ENCODE peak calls at places on chromosomes 2 and 18, in seven cellular contexts. One of them, this sample, is unnamed.

GRCh38 chr2:54881759-54882158 is 158.3 kb downstream of the EML6 start:
- DNase-seq in thyroid gland: no peak
- DNase-seq in upper lobe of left lung: no peak
- DNase-seq in IMR-90: no peak
- DNase-seq in adrenal gland: no peak
- DNase-seq in heart left ventricle: no peak
- DNase-seq in sigmoid colon: no peak
- DNase-seq in this sample: no peak

GRCh38 chr2:73925853-73926492 is 707 bp upstream of the DGUOK start:
- DNase-seq in IMR-90: no peak
- DNase-seq in thyroid gland: no peak
- DNase-seq in heart left ventricle: no peak
- DNase-seq in adrenal gland: no peak
- DNase-seq in upper lobe of left lung: no peak
- DNase-seq in sigmoid colon: peak
- DNase-seq in this sample: peak

GRCh38 chr18:8788503-8789429 is 83.4 kb downstream of the MTCL1 start:
- DNase-seq in upper lobe of left lung: no peak
- DNase-seq in IMR-90: peak
- DNase-seq in adrenal gland: no peak
- DNase-seq in thyroid gland: peak
- DNase-seq in heart left ventricle: no peak
- DNase-seq in sigmoid colon: no peak
- DNase-seq in this sample: no peak

GRCh38 chr2:194333091-194333490 is 1323.9 kb upstream of the SLC39A10 start:
- DNase-seq in heart left ventricle: no peak
- DNase-seq in adrenal gland: no peak
- DNase-seq in sigmoid colon: no peak
- DNase-seq in thyroid gland: no peak
- DNase-seq in upper lobe of left lung: no peak
- DNase-seq in IMR-90: no peak
- DNase-seq in this sample: no peak

GRCh38 chr2:241878007-241878970 is 8.8 kb downstream of the RTP5 start:
- DNase-seq in upper lobe of left lung: peak
- DNase-seq in IMR-90: peak
- DNase-seq in thyroid gland: peak
- DNase-seq in sigmoid colon: peak
- DNase-seq in adrenal gland: peak
- DNase-seq in heart left ventricle: peak
- DNase-seq in this sample: peak

GRCh38 chr18:79915161-79916127 is 36.0 kb downstream of the SLC66A2 start:
- DNase-seq in sigmoid colon: no peak
- DNase-seq in IMR-90: no peak
- DNase-seq in upper lobe of left lung: peak
- DNase-seq in heart left ventricle: no peak
- DNase-seq in adrenal gland: no peak
- DNase-seq in thyroid gland: no peak
- DNase-seq in this sample: no peak

GRCh38 chr2:46717733-46718121 is 197.9 kb downstream of the MCFD2 start:
- DNase-seq in adrenal gland: no peak
- DNase-seq in upper lobe of left lung: no peak
- DNase-seq in IMR-90: peak
- DNase-seq in sigmoid colon: no peak
- DNase-seq in thyroid gland: no peak
- DNase-seq in heart left ventricle: no peak
- DNase-seq in this sample: no peak

GRCh38 chr2:30963184-30963583 is 155.9 kb upstream of the CAPN13 start:
- DNase-seq in thyroid gland: no peak
- DNase-seq in adrenal gland: no peak
- DNase-seq in IMR-90: no peak
- DNase-seq in heart left ventricle: no peak
- DNase-seq in upper lobe of left lung: peak
- DNase-seq in sigmoid colon: no peak
- DNase-seq in this sample: no peak

GRCh38 chr2:128315829-128316776 is 2.6 kb downstream of the HS6ST1 start:
- DNase-seq in thyroid gland: no peak
- DNase-seq in sigmoid colon: peak
- DNase-seq in heart left ventricle: peak
- DNase-seq in upper lobe of left lung: peak
- DNase-seq in IMR-90: peak
- DNase-seq in adrenal gland: peak
- DNase-seq in this sample: peak

GRCh38 chr2:170354409-170354808 is 176.5 kb downstream of the MYO3B start:
- DNase-seq in heart left ventricle: no peak
- DNase-seq in IMR-90: no peak
- DNase-seq in upper lobe of left lung: no peak
- DNase-seq in thyroid gland: no peak
- DNase-seq in adrenal gland: no peak
- DNase-seq in sigmoid colon: no peak
- DNase-seq in this sample: no peak

GRCh38 chr18:31101148-31102019 is 837 bp downstream of the DSC2 start:
- DNase-seq in upper lobe of left lung: peak
- DNase-seq in thyroid gland: peak
- DNase-seq in IMR-90: no peak
- DNase-seq in heart left ventricle: peak
- DNase-seq in adrenal gland: peak
- DNase-seq in sigmoid colon: peak
- DNase-seq in this sample: peak

GRCh38 chr2:146987996-146988395 is 856.8 kb upstream of the ACVR2A start:
- DNase-seq in heart left ventricle: no peak
- DNase-seq in upper lobe of left lung: no peak
- DNase-seq in thyroid gland: no peak
- DNase-seq in IMR-90: no peak
- DNase-seq in sigmoid colon: no peak
- DNase-seq in adrenal gland: no peak
- DNase-seq in this sample: no peak

GRCh38 chr2:84971799-84972790 is 1.1 kb downstream of the KCMF1 start:
- DNase-seq in upper lobe of left lung: peak
- DNase-seq in sigmoid colon: peak
- DNase-seq in IMR-90: peak
- DNase-seq in adrenal gland: peak
- DNase-seq in thyroid gland: peak
- DNase-seq in heart left ventricle: peak
- DNase-seq in this sample: peak

GRCh38 chr2:145592362-145592761 is 1072.4 kb upstream of the ZEB2 start:
- DNase-seq in upper lobe of left lung: no peak
- DNase-seq in sigmoid colon: no peak
- DNase-seq in IMR-90: peak
- DNase-seq in thyroid gland: no peak
- DNase-seq in heart left ventricle: no peak
- DNase-seq in adrenal gland: no peak
- DNase-seq in this sample: no peak

GRCh38 chr2:7037340-7038333 is 120.4 kb downstream of the RNF144A start:
- DNase-seq in upper lobe of left lung: no peak
- DNase-seq in thyroid gland: peak
- DNase-seq in sigmoid colon: peak
- DNase-seq in IMR-90: peak
- DNase-seq in adrenal gland: peak
- DNase-seq in heart left ventricle: peak
- DNase-seq in this sample: no peak

GRCh38 chr18:70499218-70499691 is 210.4 kb downstream of the SOCS6 start:
- DNase-seq in upper lobe of left lung: peak
- DNase-seq in adrenal gland: no peak
- DNase-seq in sigmoid colon: no peak
- DNase-seq in heart left ventricle: no peak
- DNase-seq in IMR-90: no peak
- DNase-seq in thyroid gland: no peak
- DNase-seq in this sample: peak

DNA sequence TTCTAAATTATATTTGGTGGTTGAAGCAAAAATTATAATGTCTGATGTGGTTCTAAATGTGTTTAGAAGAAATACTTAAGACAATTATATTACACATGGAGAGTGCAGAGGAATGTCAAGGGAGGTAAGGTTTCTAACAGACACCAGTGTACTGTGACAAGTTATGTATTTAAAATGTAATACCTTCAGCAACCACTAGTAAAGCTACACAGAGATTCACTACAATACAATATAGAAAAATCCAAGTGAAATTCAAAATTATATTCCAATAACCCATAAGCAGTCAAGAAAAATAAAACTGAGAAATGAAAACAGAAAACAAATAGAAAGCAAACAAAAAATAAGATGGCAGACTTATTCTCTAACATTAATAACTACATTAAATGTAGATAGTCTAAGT is 249.5 kb upstream of the KLHL14 start:
- DNase-seq in thyroid gland: no peak
- DNase-seq in IMR-90: no peak
- DNase-seq in upper lobe of left lung: no peak
- DNase-seq in heart left ventricle: no peak
- DNase-seq in adrenal gland: no peak
- DNase-seq in sigmoid colon: no peak
- DNase-seq in this sample: no peak
- TF ChIP-seq CTCF in thyroid gland: no peak
- TF ChIP-seq CTCF in IMR-90: no peak
- TF ChIP-seq CTCF in upper lobe of left lung: no peak
- TF ChIP-seq CTCF in heart left ventricle: no peak
- TF ChIP-seq CTCF in adrenal gland: no peak
- TF ChIP-seq CTCF in sigmoid colon: no peak
- TF ChIP-seq CTCF in this sample: no peak

GRCh38 chr2:112714331-112714730 is 6.5 kb upstream of the NT5DC4 start:
- DNase-seq in heart left ventricle: no peak
- DNase-seq in adrenal gland: no peak
- DNase-seq in sigmoid colon: no peak
- DNase-seq in thyroid gland: no peak
- DNase-seq in IMR-90: no peak
- DNase-seq in upper lobe of left lung: no peak
- DNase-seq in this sample: peak

GRCh38 chr2:112712903-112713584 is 7.8 kb upstream of the NT5DC4 start:
- DNase-seq in IMR-90: peak
- DNase-seq in thyroid gland: no peak
- DNase-seq in heart left ventricle: no peak
- DNase-seq in sigmoid colon: no peak
- DNase-seq in upper lobe of left lung: peak
- DNase-seq in adrenal gland: no peak
- DNase-seq in this sample: no peak

GRCh38 chr2:112713585-112713925 is 7.3 kb upstream of the NT5DC4 start:
- DNase-seq in upper lobe of left lung: no peak
- DNase-seq in sigmoid colon: no peak
- DNase-seq in heart left ventricle: no peak
- DNase-seq in IMR-90: no peak
- DNase-seq in thyroid gland: no peak
- DNase-seq in adrenal gland: no peak
- DNase-seq in this sample: peak

GRCh38 chr2:112714836-112715631 is 5.8 kb upstream of the NT5DC4 start:
- DNase-seq in IMR-90: peak
- DNase-seq in thyroid gland: no peak
- DNase-seq in adrenal gland: no peak
- DNase-seq in sigmoid colon: no peak
- DNase-seq in heart left ventricle: no peak
- DNase-seq in upper lobe of left lung: no peak
- DNase-seq in this sample: no peak

GRCh38 chr2:112713926-112714325 is 6.9 kb upstream of the NT5DC4 start:
- DNase-seq in upper lobe of left lung: peak
- DNase-seq in sigmoid colon: no peak
- DNase-seq in adrenal gland: no peak
- DNase-seq in heart left ventricle: no peak
- DNase-seq in thyroid gland: no peak
- DNase-seq in IMR-90: no peak
- DNase-seq in this sample: no peak
- TF ChIP-seq POLR2A in upper lobe of left lung: no peak
- TF ChIP-seq POLR2A in sigmoid colon: no peak
- TF ChIP-seq POLR2A in adrenal gland: no peak
- TF ChIP-seq POLR2A in heart left ventricle: no peak
- TF ChIP-seq POLR2A in thyroid gland: no peak
- TF ChIP-seq POLR2A in IMR-90: no peak
- TF ChIP-seq POLR2A in this sample: no peak

GRCh38 chr2:237602409-237602808 is 11.9 kb upstream of the RAB17 start:
- DNase-seq in upper lobe of left lung: no peak
- DNase-seq in heart left ventricle: no peak
- DNase-seq in adrenal gland: no peak
- DNase-seq in thyroid gland: no peak
- DNase-seq in IMR-90: no peak
- DNase-seq in sigmoid colon: no peak
- DNase-seq in this sample: no peak

GRCh38 chr2:237603049-237603717 is 12.6 kb upstream of the RAB17 start:
- DNase-seq in sigmoid colon: no peak
- DNase-seq in adrenal gland: no peak
- DNase-seq in IMR-90: no peak
- DNase-seq in thyroid gland: no peak
- DNase-seq in upper lobe of left lung: peak
- DNase-seq in heart left ventricle: no peak
- DNase-seq in this sample: no peak

GRCh38 chr2:237604391-237604790 is 13.9 kb upstream of the RAB17 start:
- DNase-seq in adrenal gland: no peak
- DNase-seq in heart left ventricle: no peak
- DNase-seq in thyroid gland: no peak
- DNase-seq in IMR-90: no peak
- DNase-seq in sigmoid colon: no peak
- DNase-seq in upper lobe of left lung: no peak
- DNase-seq in this sample: no peak

GRCh38 chr2:237603718-237604362 is 13.3 kb upstream of the RAB17 start:
- DNase-seq in sigmoid colon: no peak
- DNase-seq in adrenal gland: peak
- DNase-seq in IMR-90: peak
- DNase-seq in thyroid gland: peak
- DNase-seq in upper lobe of left lung: no peak
- DNase-seq in heart left ventricle: no peak
- DNase-seq in this sample: peak

GRCh38 chr2:237604960-237605359 is 14.4 kb upstream of the RAB17 start:
- DNase-seq in heart left ventricle: no peak
- DNase-seq in adrenal gland: no peak
- DNase-seq in IMR-90: peak
- DNase-seq in thyroid gland: no peak
- DNase-seq in upper lobe of left lung: no peak
- DNase-seq in sigmoid colon: no peak
- DNase-seq in this sample: no peak
- TF ChIP-seq CTCF in heart left ventricle: peak
- TF ChIP-seq CTCF in adrenal gland: no peak
- TF ChIP-seq CTCF in IMR-90: peak
- TF ChIP-seq CTCF in thyroid gland: no peak
- TF ChIP-seq CTCF in upper lobe of left lung: no peak
- TF ChIP-seq CTCF in sigmoid colon: no peak
- TF ChIP-seq CTCF in this sample: no peak

DNA sequence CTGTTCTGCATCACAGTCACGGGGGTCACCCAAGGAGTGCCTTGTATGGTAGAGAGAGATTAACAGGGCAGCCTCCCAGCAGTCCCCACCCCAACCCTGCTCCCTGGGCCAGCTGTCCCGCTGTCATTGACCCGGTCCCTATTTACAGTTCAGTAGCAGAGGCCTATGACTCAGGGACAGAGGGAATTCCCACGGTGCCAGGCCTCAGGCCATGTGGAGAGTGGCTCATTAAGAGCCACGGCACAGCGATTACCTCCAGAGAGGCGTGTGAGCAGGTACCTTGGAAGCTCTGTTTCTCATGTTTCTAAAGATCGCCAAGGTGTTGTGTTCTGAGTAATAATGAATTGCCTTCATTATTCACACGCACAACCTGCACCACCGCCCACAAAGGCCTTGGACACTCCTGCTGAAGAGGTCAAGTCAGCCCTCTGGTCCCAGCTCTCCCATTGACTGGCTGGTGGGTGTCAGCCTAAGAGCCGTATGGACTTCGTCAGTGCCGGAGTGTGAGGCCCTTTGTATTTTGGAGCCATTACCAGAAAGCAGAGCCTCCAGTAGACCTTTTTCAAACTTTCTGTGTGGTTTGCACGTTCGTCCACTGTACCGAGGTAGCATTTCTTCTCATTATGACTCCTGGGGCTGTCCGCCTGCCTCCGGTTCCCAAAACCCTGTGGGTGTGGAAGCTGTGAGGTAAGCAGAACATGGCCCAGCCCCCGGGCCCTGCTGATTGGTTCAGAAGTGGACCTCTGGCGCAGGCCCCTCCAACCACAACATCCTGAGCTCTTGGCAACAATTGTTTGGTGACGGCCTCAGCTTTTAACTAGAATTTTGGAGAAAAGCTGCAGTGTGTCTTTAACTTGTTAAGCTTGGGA is 47.0 kb downstream of the SERTAD2 start:
- DNase-seq in upper lobe of left lung: no peak
- DNase-seq in adrenal gland: peak
- DNase-seq in heart left ventricle: peak
- DNase-seq in thyroid gland: peak
- DNase-seq in sigmoid colon: peak
- DNase-seq in IMR-90: no peak
- DNase-seq in this sample: peak
- TF ChIP-seq POLR2A in upper lobe of left lung: no peak
- TF ChIP-seq POLR2A in adrenal gland: no peak
- TF ChIP-seq POLR2A in heart left ventricle: no peak
- TF ChIP-seq POLR2A in thyroid gland: no peak
- TF ChIP-seq POLR2A in sigmoid colon: no peak
- TF ChIP-seq POLR2A in IMR-90: no peak
- TF ChIP-seq POLR2A in this sample: no peak

This sample was measured in lower leg skin.